ENCODE peak calls at places on chromosomes 2 and 18, in five cellular contexts. One of them, this sample, is unnamed.
A peak's percentile ranks its signal among the peaks of the same experiment; 100 is the strongest.

GRCh38 chr2:189783451-189783926 is 650 bp downstream of the ORMDL1 start:
- DNase-seq in fibroblast of the aortic adventitia: peak; percentile 45
- DNase-seq in AG10803: peak; percentile 39
- DNase-seq in astrocyte of the spinal cord: peak; percentile 58
- DNase-seq in A673: peak; percentile 53
- DNase-seq in this sample: no peak

GRCh38 chr2:58319481-58319880 is 78.4 kb upstream of the FANCL start:
- DNase-seq in AG10803: no peak
- DNase-seq in astrocyte of the spinal cord: no peak
- DNase-seq in A673: no peak
- DNase-seq in fibroblast of the aortic adventitia: no peak
- DNase-seq in this sample: no peak

GRCh38 chr2:98561018-98561417 is 47.3 kb downstream of the COA5 start:
- DNase-seq in astrocyte of the spinal cord: no peak
- DNase-seq in AG10803: no peak
- DNase-seq in A673: no peak
- DNase-seq in fibroblast of the aortic adventitia: no peak
- DNase-seq in this sample: no peak

GRCh38 chr2:63983986-63984605 is 35.1 kb downstream of the VPS54 start:
- DNase-seq in A673: no peak
- DNase-seq in AG10803: peak; percentile 1
- DNase-seq in astrocyte of the spinal cord: no peak
- DNase-seq in fibroblast of the aortic adventitia: no peak
- DNase-seq in this sample: no peak

GRCh38 chr2:216775043-216775453 is 79.7 kb upstream of the IGFBP5 start:
- DNase-seq in fibroblast of the aortic adventitia: peak; percentile 82
- DNase-seq in AG10803: peak; percentile 97
- DNase-seq in A673: no peak
- DNase-seq in astrocyte of the spinal cord: peak; percentile 94
- DNase-seq in this sample: peak; percentile 89

GRCh38 chr2:37698931-37699481 is 27.6 kb upstream of the CDC42EP3 start:
- DNase-seq in AG10803: peak; percentile 75
- DNase-seq in fibroblast of the aortic adventitia: peak; percentile 49
- DNase-seq in astrocyte of the spinal cord: peak; percentile 54
- DNase-seq in A673: no peak
- DNase-seq in this sample: no peak

GRCh38 chr2:74373985-74374384 is 6.1 kb downstream of the DCTN1 start:
- DNase-seq in astrocyte of the spinal cord: no peak
- DNase-seq in AG10803: no peak
- DNase-seq in A673: no peak
- DNase-seq in fibroblast of the aortic adventitia: no peak
- DNase-seq in this sample: no peak

GRCh38 chr2:59000796-59001195 is 759.7 kb upstream of the FANCL start:
- DNase-seq in AG10803: no peak
- DNase-seq in fibroblast of the aortic adventitia: no peak
- DNase-seq in A673: no peak
- DNase-seq in astrocyte of the spinal cord: peak; percentile 91
- DNase-seq in this sample: no peak

GRCh38 chr18:63192885-63193349 is 126.7 kb downstream of the BCL2 start:
- DNase-seq in A673: no peak
- DNase-seq in AG10803: no peak
- DNase-seq in fibroblast of the aortic adventitia: no peak
- DNase-seq in astrocyte of the spinal cord: no peak
- DNase-seq in this sample: no peak

GRCh38 chr2:210961249-210961648 is 404.9 kb downstream of the CPS1 start:
- DNase-seq in astrocyte of the spinal cord: peak; percentile 70
- DNase-seq in AG10803: no peak
- DNase-seq in fibroblast of the aortic adventitia: no peak
- DNase-seq in A673: no peak
- DNase-seq in this sample: no peak

GRCh38 chr2:69798909-69799526 is 30.4 kb upstream of the GMCL1 start:
- DNase-seq in fibroblast of the aortic adventitia: peak; percentile 93
- DNase-seq in AG10803: peak; percentile 38
- DNase-seq in A673: peak; percentile 21
- DNase-seq in astrocyte of the spinal cord: peak; percentile 79
- DNase-seq in this sample: peak; percentile 34

GRCh38 chr18:25177631-25178030 is 174.3 kb downstream of the ZNF521 start:
- DNase-seq in AG10803: no peak
- DNase-seq in astrocyte of the spinal cord: no peak
- DNase-seq in A673: no peak
- DNase-seq in fibroblast of the aortic adventitia: no peak
- DNase-seq in this sample: no peak

DNA sequence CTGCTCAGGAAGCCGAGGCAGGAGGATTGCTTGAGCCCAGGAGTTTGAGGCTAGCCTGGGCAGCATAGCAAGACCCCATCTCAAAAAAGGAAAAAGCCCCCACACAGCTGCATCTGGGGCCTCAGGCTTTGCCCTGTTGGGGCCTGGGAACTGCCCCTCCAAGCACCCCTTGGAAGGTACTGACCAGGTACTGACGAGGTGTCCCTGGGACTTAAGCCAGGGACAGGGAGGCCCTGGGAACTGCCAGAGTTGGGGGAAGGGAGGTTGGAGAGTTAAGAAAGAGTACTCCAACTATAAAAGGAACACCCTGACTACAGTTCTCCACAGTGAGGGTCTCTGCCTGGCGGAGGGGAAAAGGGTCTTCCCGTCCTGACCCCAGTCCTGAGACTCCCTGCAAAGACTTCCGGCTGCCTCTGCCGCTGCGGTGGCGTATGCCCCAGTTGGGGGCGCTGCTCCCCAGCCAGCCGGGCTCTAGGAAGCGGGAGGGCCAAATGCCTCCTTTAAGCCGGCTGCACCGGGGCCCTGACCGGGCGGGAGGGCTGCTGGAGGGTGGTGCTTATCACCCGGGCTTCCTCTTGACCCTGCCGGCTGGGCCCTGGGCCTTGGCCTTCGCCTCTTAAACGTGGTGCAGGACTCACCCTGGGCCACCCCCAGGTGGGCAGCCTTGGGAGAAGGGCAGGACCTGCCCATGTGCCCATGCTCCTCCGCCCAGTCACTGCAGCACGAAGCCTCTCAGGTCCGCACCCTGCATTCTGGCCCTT is 12.8 kb downstream of the SLC30A3 start:
- DNase-seq in astrocyte of the spinal cord: peak; percentile 13
- DNase-seq in fibroblast of the aortic adventitia: peak; percentile 27
- DNase-seq in AG10803: peak; percentile 22
- DNase-seq in A673: peak; percentile 69
- DNase-seq in this sample: no peak
- H3K4me3 ChIP-seq in astrocyte of the spinal cord: no peak overlapping the region
- H3K4me3 ChIP-seq in fibroblast of the aortic adventitia: no peak overlapping the region
- H3K4me3 ChIP-seq in AG10803: no peak overlapping the region
- H3K4me3 ChIP-seq in A673: no peak overlapping the region
- H3K4me3 ChIP-seq in this sample: no peak overlapping the region

DNA sequence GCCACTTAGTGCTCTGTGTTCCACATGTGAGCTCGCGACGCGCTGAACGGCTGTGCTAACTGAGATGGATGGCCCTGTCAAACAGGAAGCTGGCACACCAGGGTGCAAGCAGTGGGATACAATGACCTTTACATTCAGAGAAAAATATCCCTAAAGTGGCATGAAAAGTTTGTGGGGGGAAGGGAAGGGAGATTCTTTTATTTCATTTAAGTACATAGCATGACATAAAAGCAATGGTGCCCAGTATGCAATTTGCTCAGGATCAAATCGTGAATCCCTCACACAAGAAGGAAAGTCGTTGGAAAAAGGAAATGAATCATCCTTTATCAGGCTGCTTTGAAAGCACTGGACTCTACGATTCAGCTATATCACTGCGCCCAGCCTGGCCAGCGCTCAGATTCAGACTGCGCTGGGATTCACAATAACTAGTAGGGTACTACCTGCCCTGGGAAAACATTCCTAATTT is 26.0 kb downstream of the SATB2 start:
- DNase-seq in astrocyte of the spinal cord: peak; percentile 76
- DNase-seq in A673: peak; percentile 97
- DNase-seq in AG10803: no peak
- DNase-seq in fibroblast of the aortic adventitia: peak; percentile 61
- DNase-seq in this sample: no peak
- H3K4me3 ChIP-seq in astrocyte of the spinal cord: no peak overlapping the region
- H3K4me3 ChIP-seq in A673: peak overlapping the region; percentile 14
- H3K4me3 ChIP-seq in AG10803: no peak overlapping the region
- H3K4me3 ChIP-seq in fibroblast of the aortic adventitia: no peak overlapping the region
- H3K4me3 ChIP-seq in this sample: no peak overlapping the region

GRCh38 chr2:241863021-241863954 is 4.6 kb upstream of the PDCD1 start:
- DNase-seq in A673: peak; percentile 51
- DNase-seq in fibroblast of the aortic adventitia: no peak
- DNase-seq in AG10803: no peak
- DNase-seq in astrocyte of the spinal cord: no peak
- DNase-seq in this sample: no peak
- H3K4me3 ChIP-seq in A673: no peak overlapping the region
- H3K4me3 ChIP-seq in fibroblast of the aortic adventitia: no peak overlapping the region
- H3K4me3 ChIP-seq in AG10803: no peak overlapping the region
- H3K4me3 ChIP-seq in astrocyte of the spinal cord: no peak overlapping the region
- H3K4me3 ChIP-seq in this sample: no peak overlapping the region

GRCh38 chr2:127386246-127386645 is 1.5 kb downstream of the MAP3K2 start:
- DNase-seq in fibroblast of the aortic adventitia: peak; percentile 40
- DNase-seq in AG10803: peak; percentile 41
- DNase-seq in A673: no peak
- DNase-seq in astrocyte of the spinal cord: no peak
- DNase-seq in this sample: no peak
- H3K4me3 ChIP-seq in fibroblast of the aortic adventitia: peak overlapping the region; percentile 73
- H3K4me3 ChIP-seq in AG10803: peak overlapping the region; percentile 88
- H3K4me3 ChIP-seq in A673: peak overlapping the region; percentile 95
- H3K4me3 ChIP-seq in astrocyte of the spinal cord: peak overlapping the region; percentile 80
- H3K4me3 ChIP-seq in this sample: peak overlapping the region; percentile 86

GRCh38 chr2:44936715-44937687 is 4.5 kb upstream of the SIX3 start:
- DNase-seq in astrocyte of the spinal cord: no peak
- DNase-seq in A673: no peak
- DNase-seq in fibroblast of the aortic adventitia: no peak
- DNase-seq in AG10803: no peak
- DNase-seq in this sample: no peak
- H3K4me3 ChIP-seq in astrocyte of the spinal cord: no peak overlapping the region
- H3K4me3 ChIP-seq in A673: no peak overlapping the region
- H3K4me3 ChIP-seq in fibroblast of the aortic adventitia: no peak overlapping the region
- H3K4me3 ChIP-seq in AG10803: no peak overlapping the region
- H3K4me3 ChIP-seq in this sample: no peak overlapping the region

GRCh38 chr2:17540813-17541513 is 467 bp downstream of the VSNL1 start:
- DNase-seq in AG10803: no peak
- DNase-seq in astrocyte of the spinal cord: no peak
- DNase-seq in A673: no peak
- DNase-seq in fibroblast of the aortic adventitia: no peak
- DNase-seq in this sample: no peak
- H3K4me3 ChIP-seq in AG10803: peak overlapping the region; percentile 51
- H3K4me3 ChIP-seq in astrocyte of the spinal cord: peak overlapping the region; percentile 63
- H3K4me3 ChIP-seq in A673: peak overlapping the region; percentile 64
- H3K4me3 ChIP-seq in fibroblast of the aortic adventitia: peak overlapping the region; percentile 63
- H3K4me3 ChIP-seq in this sample: peak overlapping the region; percentile 54

This sample was measured in skeletal muscle cell.